ENCODE peak calls at places on chromosomes 12 and 14, in five cellular contexts. E is erythroblast; Y is SK-N-SH; K is hypothalamus; G is activated CD4-positive, alpha-beta T cell treated with anti-CD3 and anti-CD28 coated beads, Interleukin-2, amount 50 U/mL, for 1 hour. N is an unnamed sample.

GRCh38 chr14:105375635-105376057 is 22.7 kb upstream of the TEX22 start:
- DNase-seq in E (no peak), Y (no peak), K (no peak), G (no peak), N (no peak)

GRCh38 chr14:48703728-48704467 is 882.3 kb downstream of the RPS29 start:
- DNase-seq in E (no peak), Y (no peak), K (no peak), G (no peak), N (no peak)

GRCh38 chr12:22653075-22653474 is 28.1 kb downstream of the ETNK1 start:
- DNase-seq in E (no peak), Y (no peak), K (no peak), G (no peak), N (no peak)

GRCh38 chr14:89588016-89588415 is 171.0 kb upstream of the FOXN3 start:
- DNase-seq in E (no peak), Y (no peak), K (no peak), G (no peak), N (no peak)

GRCh38 chr12:97595423-97595822 is 132.8 kb downstream of the RMST start:
- DNase-seq in E (no peak), Y (no peak), K (no peak), G (no peak), N (no peak)

GRCh38 chr12:96263449-96263902 is 69.3 kb downstream of the ELK3 start:
- DNase-seq in E (no peak), Y (no peak), K (no peak), G (no peak), N (no peak)

GRCh38 chr14:99605299-99605961 is 1.4 kb upstream of the CCDC85C start:
- DNase-seq in E (peak; percentile 43), Y (peak; percentile 84), K (peak; percentile 27), G (peak; percentile 80), N (no peak)

GRCh38 chr12:115583591-115583990 is 693.9 kb downstream of the MED13L start:
- DNase-seq in E (no peak), Y (no peak), K (no peak), G (no peak), N (no peak)

GRCh38 chr12:55017421-55017820 is 2.4 kb upstream of the NEUROD4 start:
- DNase-seq in E (no peak), Y (no peak), K (no peak), G (no peak), N (peak; percentile 17)

GRCh38 chr14:28704153-28704552 is 62.4 kb upstream of the FOXG1 start:
- DNase-seq in E (no peak), Y (no peak), K (no peak), G (no peak), N (no peak)

GRCh38 chr12:128288896-128289295 is 21.9 kb downstream of the TMEM132C start:
- DNase-seq in E (no peak), Y (no peak), K (no peak), G (no peak), N (no peak)

GRCh38 chr12:19404232-19404880 is 34.9 kb upstream of the AEBP2 start:
- DNase-seq in E (no peak), Y (no peak), K (no peak), G (no peak), N (no peak)

GRCh38 chr12:91778091-91778819 is 367.4 kb downstream of the BTG1 start:
- DNase-seq in E (no peak), Y (no peak), K (no peak), G (no peak), N (no peak)

GRCh38 chr12:80622271-80622670 is 85.2 kb upstream of the MYF6 start:
- DNase-seq in E (no peak), Y (no peak), K (no peak), G (no peak), N (no peak)

GRCh38 chr12:6347367-6348338 is 5.8 kb upstream of the TNFRSF1A start:
- DNase-seq in E (no peak), Y (no peak), K (no peak), G (no peak), N (no peak)

GRCh38 chr12:70576341-70577282 is 60.6 kb downstream of the PTPRB start:
- DNase-seq in E (peak; percentile 55), Y (peak; percentile 53), K (no peak), G (no peak), N (no peak)

GRCh38 chr12:20885552-20885951 is 75.0 kb downstream of the SLCO1B3 start:
- DNase-seq in E (no peak), Y (no peak), K (no peak), G (no peak), N (no peak)

GRCh38 chr12:110501378-110501721 is 561 bp downstream of the VPS29 start:
- DNase-seq in E (no peak), Y (peak; percentile 62), K (no peak), G (peak; percentile 20), N (no peak)

GRCh38 chr12:105561981-105562726 is 231.7 kb downstream of the C12orf75 start:
- DNase-seq in E (no peak), Y (no peak), K (no peak), G (no peak), N (no peak)

GRCh38 chr12:54195736-54196347 is 7.1 kb upstream of the SMUG1 start:
- DNase-seq in E (no peak), Y (peak; percentile 54), K (no peak), G (no peak), N (peak; percentile 60)

GRCh38 chr14:99359906-99360305 is 87.9 kb upstream of the BCL11B start:
- DNase-seq in E (no peak), Y (no peak), K (no peak), G (no peak), N (no peak)

GRCh38 chr12:121117226-121117777 is 15.4 kb upstream of the P2RX7 start:
- DNase-seq in E (no peak), Y (no peak), K (no peak), G (no peak), N (no peak)

GRCh38 chr12:99648183-99648582 is 630 bp downstream of the GARIN6 start:
- DNase-seq in E (no peak), Y (no peak), K (no peak), G (no peak), N (no peak)

GRCh38 chr14:83842536-83842935 is 1687.4 kb upstream of the FLRT2 start:
- DNase-seq in E (no peak), Y (no peak), K (no peak), G (no peak), N (no peak)

GRCh38 chr12:113058553-113058952 is 2.0 kb downstream of the DTX1 start:
- DNase-seq in E (no peak), Y (no peak), K (no peak), G (no peak), N (no peak)

GRCh38 chr12:103482365-103482764 is 13.4 kb downstream of the C12orf42 start:
- DNase-seq in E (no peak), Y (no peak), K (no peak), G (no peak), N (no peak)

GRCh38 chr14:85576848-85577541 is 47.1 kb downstream of the FLRT2 start:
- DNase-seq in E (no peak), Y (no peak), K (no peak), G (no peak), N (no peak)

GRCh38 chr12:97465012-97465345 is 2.4 kb downstream of the RMST start:
- DNase-seq in E (no peak), Y (no peak), K (no peak), G (no peak), N (no peak)

GRCh38 chr14:64692597-64693350 is 11.4 kb upstream of the PLEKHG3 start:
- DNase-seq in E (no peak), Y (no peak), K (no peak), G (no peak), N (no peak)

GRCh38 chr12:3335078-3335487 is 155.9 kb upstream of the PRMT8 start:
- DNase-seq in E (no peak), Y (no peak), K (no peak), G (no peak), N (no peak)

GRCh38 chr12:131340616-131341210 is 370.2 kb upstream of the SFSWAP start:
- DNase-seq in E (no peak), Y (no peak), K (no peak), G (no peak), N (no peak)

GRCh38 chr12:121295123-121295745 is 1.3 kb downstream of the CAMKK2 start:
- DNase-seq in E (peak; percentile 42), Y (peak; percentile 65), K (no peak), G (no peak), N (no peak)

GRCh38 chr12:124377981-124378509 is 83.2 kb downstream of the RFLNA start:
- DNase-seq in E (no peak), Y (no peak), K (no peak), G (no peak), N (no peak)

GRCh38 chr14:91315844-91316267 is 71.4 kb upstream of the GPR68 start:
- DNase-seq in E (no peak), Y (no peak), K (no peak), G (peak; percentile 73), N (no peak)

GRCh38 chr12:46219147-46219891 is 49.5 kb downstream of the SLC38A1 start:
- DNase-seq in E (peak; percentile 38), Y (no peak), K (no peak), G (no peak), N (no peak)

GRCh38 chr12:76035045-76035444 is 3.5 kb upstream of the PHLDA1 start:
- DNase-seq in E (peak; percentile 21), Y (no peak), K (no peak), G (no peak), N (no peak)

GRCh38 chr12:17134315-17134714 is 528.4 kb upstream of the LMO3 start:
- DNase-seq in E (no peak), Y (no peak), K (no peak), G (no peak), N (no peak)

GRCh38 chr14:79842270-79842669 is 369.0 kb downstream of the DIO2 start:
- DNase-seq in E (no peak), Y (no peak), K (no peak), G (no peak), N (no peak)

GRCh38 chr14:71751264-71751663 is 181.0 kb upstream of the RGS6 start:
- DNase-seq in E (peak; percentile 37), Y (no peak), K (no peak), G (no peak), N (no peak)

N was measured in left lung.